ENCODE peak calls at places on chromosomes 1 and 21, in ten cellular contexts. O is SK-N-SH, V is MM.1S, Q is PC-9, W is fibroblast of pulmonary artery, F is fibroblast of the aortic adventitia, M is fibroblast of mammary gland, T is ovary, E is hepatocyte, H is left lung. K is an unnamed sample.

GRCh38 chr1:29499101-29499650 is 262.9 kb downstream of the PTPRU start:
- DNase-seq in F (no peak), Q (no peak), V (no peak), T (no peak), O (no peak), E (no peak), H (no peak), W (no peak), M (no peak), K (no peak)

GRCh38 chr1:229928767-229929166 is 138.3 kb upstream of the GALNT2 start:
- DNase-seq in M (no peak), T (no peak), E (no peak), V (no peak), Q (no peak), W (no peak), F (no peak), O (no peak), H (no peak), K (no peak)

GRCh38 chr1:65001238-65001792 is 35.0 kb upstream of the JAK1 start:
- DNase-seq in M (peak; percentile 74), W (peak; percentile 91), Q (no peak), F (peak; percentile 43), H (peak; percentile 89), T (peak; percentile 53), E (peak; percentile 55), O (no peak), V (no peak), K (peak; percentile 70)

GRCh38 chr1:183982172-183982963 is 55.2 kb downstream of the COLGALT2 start:
- DNase-seq in O (no peak), Q (no peak), E (no peak), V (no peak), W (no peak), M (no peak), T (no peak), H (no peak), F (no peak), K (no peak)

GRCh38 chr1:204591473-204592090 is 75.4 kb downstream of the MDM4 start:
- DNase-seq in H (no peak), M (peak; percentile 63), V (no peak), E (no peak), W (peak; percentile 29), Q (no peak), T (no peak), F (peak; percentile 52), O (no peak), K (peak; percentile 43)

GRCh38 chr1:209486861-209487260 is 96.7 kb upstream of the CAMK1G start:
- DNase-seq in E (no peak), O (no peak), M (peak; percentile 53), W (peak; percentile 11), Q (no peak), V (no peak), F (no peak), H (no peak), T (no peak), K (peak; percentile 60)

GRCh38 chr1:229514578-229515275 is 6.6 kb upstream of the NUP133 start:
- DNase-seq in H (peak; percentile 41), Q (peak; percentile 56), V (peak; percentile 79), T (peak; percentile 50), F (peak; percentile 72), O (peak; percentile 66), W (peak; percentile 82), M (peak; percentile 73), E (peak; percentile 88), K (peak; percentile 80)

GRCh38 chr1:61287734-61288133 is 205.4 kb downstream of the NFIA start:
- DNase-seq in T (no peak), M (peak; percentile 92), E (no peak), O (no peak), V (no peak), W (peak; percentile 94), H (no peak), Q (no peak), F (peak; percentile 97), K (no peak)

GRCh38 chr1:94069649-94070285 is 51.2 kb downstream of the ABCA4 start:
- DNase-seq in H (no peak), M (no peak), O (no peak), E (no peak), Q (no peak), V (no peak), W (peak; percentile 70), T (no peak), F (no peak), K (peak; percentile 74)

GRCh38 chr21:14438204-14438603 is 55.3 kb upstream of the HSPA13 start:
- DNase-seq in V (no peak), O (no peak), E (peak; percentile 10), Q (no peak), F (peak; percentile 6), H (no peak), W (peak; percentile 11), M (peak; percentile 12), T (no peak), K (peak; percentile 8)

DNA sequence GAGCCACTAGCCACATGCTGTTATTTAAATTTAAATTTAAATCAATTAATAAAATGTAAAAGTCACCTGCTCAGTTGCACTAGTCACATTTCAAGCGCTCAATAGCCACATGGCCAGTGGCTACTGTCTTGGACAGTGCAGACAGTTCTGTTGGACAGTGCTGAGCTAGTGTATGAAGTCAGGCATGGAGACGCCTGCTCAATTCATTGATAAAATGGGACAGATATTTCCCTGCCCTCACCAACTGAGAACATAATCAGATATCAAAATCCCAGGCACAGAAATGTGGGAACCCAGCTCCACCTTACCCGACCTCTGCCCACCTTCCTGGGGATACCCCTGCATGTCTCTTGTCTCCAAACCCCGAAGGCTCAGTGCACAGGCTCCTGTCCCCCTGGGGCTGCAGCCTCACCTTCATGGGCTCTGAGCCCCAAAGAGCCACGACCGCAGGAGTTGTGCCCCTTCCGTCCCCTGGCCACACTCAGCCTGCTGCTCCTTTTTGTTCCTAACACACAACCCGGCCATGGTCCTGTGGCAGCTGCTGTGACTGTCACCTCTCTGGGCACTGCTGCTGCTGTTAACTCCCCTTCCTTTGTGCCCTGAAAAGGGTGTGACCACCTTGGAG is 63.5 kb downstream of the TCP10L start:
- DNase-seq in F (no peak), O (no peak), V (no peak), H (no peak), T (no peak), Q (no peak), M (no peak), W (no peak), E (no peak), K (no peak)
- H3K4me3 ChIP-seq in F (peak overlapping the region; percentile 17), O (no peak overlapping the region), V (no peak overlapping the region), H (no peak overlapping the region), T (no peak overlapping the region), Q (no peak overlapping the region), M (no peak overlapping the region), W (no peak overlapping the region), E (no peak overlapping the region), K (peak overlapping the region; percentile 28)

GRCh38 chr1:44135896-44136295 is 5.5 kb downstream of the KLF18 start:
- DNase-seq in H (no peak), V (no peak), M (no peak), T (no peak), W (no peak), E (no peak), F (no peak), Q (no peak), O (no peak), K (no peak)
- H3K4me3 ChIP-seq in H (no peak overlapping the region), V (no peak overlapping the region), M (no peak overlapping the region), T (no peak overlapping the region), W (no peak overlapping the region), E (no peak overlapping the region), F (no peak overlapping the region), Q (no peak overlapping the region), O (no peak overlapping the region), K (no peak overlapping the region)

GRCh38 chr1:156664046-156664948 is 12.9 kb downstream of the NES start:
- DNase-seq in O (no peak), Q (no peak), W (no peak), E (no peak), F (no peak), V (no peak), T (no peak), H (no peak), M (no peak), K (peak; percentile 74)
- H3K4me3 ChIP-seq in O (no peak overlapping the region), Q (no peak overlapping the region), W (no peak overlapping the region), E (no peak overlapping the region), F (no peak overlapping the region), V (no peak overlapping the region), T (no peak overlapping the region), H (no peak overlapping the region), M (no peak overlapping the region), K (no peak overlapping the region)

DNA sequence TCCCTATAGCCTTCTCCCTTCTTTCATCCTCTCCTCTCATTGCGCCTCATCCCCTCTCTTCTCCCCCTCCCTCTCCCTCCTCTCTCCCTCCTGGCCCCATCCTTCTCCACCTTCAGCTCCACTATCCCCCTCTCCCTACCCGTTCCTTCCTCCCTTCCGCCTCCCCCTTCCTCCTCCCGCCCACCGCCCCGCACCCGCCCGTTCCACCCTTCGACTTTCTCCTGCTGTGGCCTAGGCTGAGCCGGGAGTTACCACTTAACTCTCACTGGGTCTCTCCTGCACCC is 1.6 kb downstream of the NPR1 start:
- DNase-seq in E (no peak), T (no peak), H (no peak), F (no peak), Q (no peak), V (no peak), O (no peak), M (no peak), W (peak; percentile 6), K (no peak)
- H3K4me3 ChIP-seq in E (no peak overlapping the region), T (peak overlapping the region; percentile 64), H (no peak overlapping the region), F (peak overlapping the region; percentile 50), Q (no peak overlapping the region), V (no peak overlapping the region), O (no peak overlapping the region), M (peak overlapping the region; percentile 40), W (peak overlapping the region; percentile 67), K (peak overlapping the region; percentile 80)

K was measured in mesenchymal stem cell.